ENCODE peak calls at places on chromosomes 4 and X, in four cellular contexts. N, K, R and M are unnamed samples.

GRCh38 chr4:8514391-8514790 is 65.8 kb upstream of the GPR78 start:
- DNase-seq in R (no peak), K (no peak), N (no peak), M (peak)

GRCh38 chrX:31228415-31228832 is 156.6 kb upstream of the FTHL17 start:
- DNase-seq in N (peak), R (no peak), K (no peak), M (no peak)

GRCh38 chr4:123750044-123750443 is 353.4 kb downstream of the SPRY1 start:
- DNase-seq in K (peak), R (peak), N (no peak), M (no peak)

GRCh38 chr4:112321768-112322684 is 24.9 kb downstream of the ALPK1 start:
- DNase-seq in R (peak), K (peak), N (peak), M (peak)

GRCh38 chr4:40484346-40484745 is 145.3 kb downstream of the RBM47 start:
- DNase-seq in K (no peak), R (no peak), N (no peak), M (no peak)

GRCh38 chrX:107465932-107466620 is 16.6 kb downstream of the FRMPD3 start:
- DNase-seq in N (no peak), K (no peak), R (no peak), M (no peak)

GRCh38 chrX:72029473-72030411 is 102.0 kb downstream of the RTL5 start:
- DNase-seq in K (no peak), R (no peak), N (peak), M (peak)

GRCh38 chr4:67660418-67660817 is 40.5 kb downstream of the UBA6 start:
- DNase-seq in N (no peak), R (peak), K (no peak), M (no peak)

GRCh38 chr4:142913461-142914030 is 67.4 kb upstream of the INPP4B start:
- DNase-seq in N (no peak), R (peak), K (no peak), M (no peak)

GRCh38 chr4:62193726-62194125 is 993.6 kb downstream of the ADGRL3 start:
- DNase-seq in N (no peak), K (no peak), R (no peak), M (no peak)

GRCh38 chr4:150348079-150348478 is 233.9 kb upstream of the MAB21L2 start:
- DNase-seq in R (no peak), K (no peak), N (peak), M (no peak)

GRCh38 chrX:154063234-154063633 is 34.3 kb downstream of the MECP2 start:
- DNase-seq in R (no peak), N (peak), K (no peak), M (no peak)

GRCh38 chr4:182695842-182696241 is 221.3 kb downstream of the DCTD start:
- DNase-seq in N (peak), K (no peak), R (no peak), M (no peak)

GRCh38 chr4:41142356-41142755 is 72.0 kb downstream of the APBB2 start:
- DNase-seq in N (no peak), R (no peak), K (no peak), M (no peak)

GRCh38 chrX:10129229-10129628 is 27.5 kb upstream of the CLCN4 start:
- DNase-seq in K (no peak), R (no peak), N (no peak), M (no peak)

GRCh38 chr4:38605794-38606586 is 58.0 kb upstream of the KLF3 start:
- DNase-seq in R (peak), K (peak), N (peak), M (no peak)

GRCh38 chr4:84750260-84750955 is 167.5 kb downstream of the CDS1 start:
- DNase-seq in N (peak), R (peak), K (peak), M (no peak)

GRCh38 chr4:142719854-142720541 is 126.1 kb downstream of the INPP4B start:
- DNase-seq in R (peak), N (peak), K (no peak), M (no peak)

GRCh38 chrX:68175569-68175968 is 257.7 kb downstream of the OPHN1 start:
- DNase-seq in K (no peak), R (no peak), N (peak), M (no peak)

GRCh38 chr4:157184300-157184699 is 36.2 kb upstream of the GRIA2 start:
- DNase-seq in N (no peak), R (no peak), K (no peak), M (no peak)

GRCh38 chrX:9988762-9989161 is 21.6 kb downstream of the CLDN34 start:
- DNase-seq in N (no peak), K (no peak), R (no peak), M (peak)

GRCh38 chrX:123487674-123488073 is 245.2 kb downstream of the THOC2 start:
- DNase-seq in K (no peak), R (no peak), N (no peak), M (no peak)

GRCh38 chrX:71017396-71017939 is 50.7 kb downstream of the SNX12 start:
- DNase-seq in N (no peak), K (no peak), R (no peak), M (peak)

GRCh38 chr4:6206771-6207290 is 6.5 kb upstream of the JAKMIP1 start:
- DNase-seq in K (no peak), R (peak), N (no peak), M (no peak)

GRCh38 chr4:8441499-8442091 is 1.0 kb downstream of the TRMT44 start:
- DNase-seq in N (no peak), R (no peak), K (no peak), M (no peak)

GRCh38 chr4:17055788-17056187 is 157.3 kb upstream of the LDB2 start:
- DNase-seq in N (peak), K (no peak), R (peak), M (no peak)

GRCh38 chr4:125368161-125368560 is 53.4 kb downstream of the FAT4 start:
- DNase-seq in N (peak), K (no peak), R (no peak), M (no peak)

GRCh38 chrX:10622197-10622596 is 1.8 kb upstream of the MID1 start:
- DNase-seq in K (no peak), N (no peak), R (no peak), M (no peak)

GRCh38 chr4:107037188-107037587 is 1.1 kb upstream of the DKK2 start:
- DNase-seq in K (peak), R (peak), N (peak), M (no peak)

GRCh38 chr4:5276475-5277045 is 225.3 kb downstream of the STK32B start:
- DNase-seq in R (no peak), N (no peak), K (no peak), M (no peak)

GRCh38 chrX:10085223-10085622 is 71.6 kb upstream of the CLCN4 start:
- DNase-seq in K (no peak), R (peak), N (no peak), M (peak)

GRCh38 chr4:65669008-65669971 is 999 bp downstream of the EPHA5 start:
- DNase-seq in K (peak), N (peak), R (peak), M (no peak)

GRCh38 chr4:165384608-165385007 is 5.8 kb downstream of the CPE start:
- DNase-seq in R (peak), N (no peak), K (no peak), M (no peak)

GRCh38 chrX:42778096-42778495 is at the start of gene PPP1R2C:
- DNase-seq in N (no peak), K (no peak), R (no peak), M (peak)

GRCh38 chr4:141019772-141020171 is 113.5 kb downstream of the RNF150 start:
- DNase-seq in K (no peak), N (no peak), R (no peak), M (no peak)

GRCh38 chrX:40734956-40735317 is 405 bp downstream of the MED14 start:
- DNase-seq in N (peak), K (no peak), R (no peak), M (peak)

GRCh38 chrX:77431227-77431626 is 16.0 kb upstream of the FGF16 start:
- DNase-seq in R (peak), K (no peak), N (peak), M (no peak)

GRCh38 chrX:100812216-100813158 is 7.7 kb upstream of the CSTF2 start:
- DNase-seq in N (no peak), R (peak), K (no peak), M (no peak)

GRCh38 chr4:138444260-138444659 is 202.1 kb upstream of the SLC7A11 start:
- DNase-seq in R (no peak), K (no peak), N (no peak), M (no peak)
- H4K8ac ChIP-seq in R (no peak), K (no peak), N (no peak), M (no peak)

DNA sequence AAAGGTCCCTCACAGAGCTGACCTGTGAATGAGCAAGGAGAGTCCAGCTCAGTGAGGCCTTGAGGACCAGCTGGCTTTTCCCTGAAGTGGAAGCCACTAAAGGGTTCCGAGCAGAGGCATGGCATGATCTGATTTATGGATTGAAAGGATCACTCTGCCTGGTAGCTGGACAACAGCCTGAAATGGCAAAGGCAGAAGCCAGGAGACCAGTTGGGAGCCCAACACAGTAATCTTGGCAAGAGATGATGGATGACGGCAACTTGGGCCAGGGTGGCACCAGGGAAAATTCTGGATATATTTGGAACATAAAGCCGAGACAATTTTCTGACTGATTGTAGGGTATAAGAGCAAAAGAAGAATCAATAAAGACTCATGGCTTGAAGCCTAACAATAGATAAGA is 69.3 kb upstream of the STIM2 start:
- DNase-seq in R (no peak), N (no peak), K (no peak), M (no peak)
- H2BK5ac ChIP-seq in R (no peak), N (no peak), K (no peak), M (no peak)

GRCh38 chr4:57093816-57094481 is 16.2 kb downstream of the IGFBP7 start:
- DNase-seq in R (no peak), K (no peak), N (no peak), M (no peak)

GRCh38 chr4:57095956-57096355 is 14.2 kb downstream of the IGFBP7 start:
- DNase-seq in R (no peak), K (no peak), N (no peak), M (no peak)

GRCh38 chr4:57097711-57098110 is 12.5 kb downstream of the IGFBP7 start:
- DNase-seq in K (no peak), R (no peak), N (no peak), M (no peak)

GRCh38 chr4:57094482-57095223 is 15.5 kb downstream of the IGFBP7 start:
- DNase-seq in K (no peak), N (peak), R (no peak), M (no peak)

DNA sequence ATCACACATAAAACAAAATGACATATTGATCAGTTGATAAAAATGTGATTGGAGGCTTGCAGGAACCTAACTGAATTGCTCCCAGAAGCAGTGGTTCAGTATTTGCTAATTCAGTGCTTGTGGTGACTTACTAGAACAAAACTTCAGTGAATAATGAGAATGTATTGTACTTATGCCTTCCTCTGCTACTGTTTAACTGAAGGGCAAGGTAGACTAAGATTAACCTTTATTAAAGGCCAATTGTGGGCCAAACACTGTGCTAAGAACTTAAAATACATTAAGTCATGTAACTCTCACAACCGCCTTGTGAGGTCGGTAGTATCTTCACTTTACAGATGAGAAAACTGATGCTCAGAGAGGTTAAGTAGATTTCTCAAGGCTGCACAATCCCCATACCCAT is 14.9 kb downstream of the IGFBP7 start:
- DNase-seq in N (no peak), R (no peak), K (no peak), M (no peak)
- H4K8ac ChIP-seq in N (no peak), R (no peak), K (no peak), M (no peak)

GRCh38 chr4:26030260-26030667 is 116.2 kb downstream of the SMIM20 start:
- DNase-seq in N (no peak), R (peak), K (peak), M (peak)

GRCh38 chr4:26028793-26029511 is 114.9 kb downstream of the SMIM20 start:
- DNase-seq in N (peak), K (peak), R (peak), M (peak)

GRCh38 chr4:26030780-26031179 is 116.8 kb downstream of the SMIM20 start:
- DNase-seq in R (no peak), K (no peak), N (no peak), M (no peak)

GRCh38 chr4:26029512-26030131 is 115.6 kb downstream of the SMIM20 start:
- DNase-seq in R (no peak), K (no peak), N (no peak), M (no peak)

GRCh38 chr4:26028133-26028792 is 114.2 kb downstream of the SMIM20 start:
- DNase-seq in N (no peak), K (no peak), R (peak), M (no peak)
- H2BK5ac ChIP-seq in N (no peak), K (no peak), R (no peak), M (no peak)